ENCODE peak calls at places on chromosomes 7 and 10, in four cellular contexts. G, K, Q and V are unnamed samples.

GRCh38 chr7:33432825-33433224 is 303.5 kb downstream of the BBS9 start:
- DNase-seq in G (no peak), K (no peak), Q (no peak), V (no peak)

GRCh38 chr10:6383099-6383812 is 180.5 kb downstream of the PFKFB3 start:
- DNase-seq in G (no peak), K (no peak), Q (no peak), V (peak)

GRCh38 chr7:98250789-98251188 is 1.2 kb downstream of the TECPR1 start:
- DNase-seq in G (no peak), K (no peak), Q (no peak), V (no peak)

GRCh38 chr10:63666836-63667383 is 145.7 kb downstream of the REEP3 start:
- DNase-seq in G (no peak), K (peak), Q (no peak), V (no peak)

GRCh38 chr10:1364151-1364910 is 308.1 kb downstream of the WDR37 start:
- DNase-seq in G (peak), K (no peak), Q (no peak), V (no peak)

GRCh38 chr7:151601521-151602305 is 82.0 kb upstream of the RHEB start:
- DNase-seq in G (no peak), K (no peak), Q (no peak), V (no peak)

GRCh38 chr10:116974442-116975005 is 30.5 kb downstream of the SHTN1 start:
- DNase-seq in G (peak), K (no peak), Q (no peak), V (no peak)

GRCh38 chr10:82883588-82883987 is 1008.6 kb downstream of the NRG3 start:
- DNase-seq in G (no peak), K (no peak), Q (no peak), V (no peak)

GRCh38 chr10:84140036-84140379 is 699 bp downstream of the GHITM start:
- DNase-seq in G (peak), K (no peak), Q (peak), V (no peak)

GRCh38 chr7:116097365-116098009 is 66.9 kb upstream of the TFEC start:
- DNase-seq in G (no peak), K (no peak), Q (peak), V (no peak)

GRCh38 chr10:103713676-103714075 is 141.7 kb downstream of the SH3PXD2A start:
- DNase-seq in G (no peak), K (no peak), Q (no peak), V (no peak)
- TF ChIP-seq TCF12 in G (no peak), K (no peak), Q (no peak), V (no peak)

GRCh38 chr10:8919291-8919690 is 864.8 kb downstream of the GATA3 start:
- DNase-seq in G (no peak), K (no peak), Q (no peak), V (no peak)
- TF ChIP-seq TCF12 in G (no peak), K (no peak), Q (no peak), V (no peak)

GRCh38 chr7:65265959-65266519 is 107.6 kb upstream of the ZNF92 start:
- DNase-seq in G (no peak), K (no peak), Q (no peak), V (peak)

GRCh38 chr7:65264258-65264657 is 109.4 kb upstream of the ZNF92 start:
- DNase-seq in G (no peak), K (no peak), Q (no peak), V (no peak)

GRCh38 chr7:65268782-65269149 is 104.9 kb upstream of the ZNF92 start:
- DNase-seq in G (peak), K (no peak), Q (no peak), V (no peak)

GRCh38 chr7:65269150-65269856 is 104.4 kb upstream of the ZNF92 start:
- DNase-seq in G (peak), K (peak), Q (peak), V (peak)
- TF ChIP-seq TCF12 in G (no peak), K (no peak), Q (no peak), V (no peak)

GRCh38 chr10:78588194-78588811 is 480.5 kb upstream of the ZMIZ1 start:
- DNase-seq in G (peak), K (no peak), Q (peak), V (no peak)

GRCh38 chr10:78584666-78585065 is 484.1 kb upstream of the ZMIZ1 start:
- DNase-seq in G (no peak), K (no peak), Q (no peak), V (no peak)

GRCh38 chr10:78594938-78595645 is 473.7 kb upstream of the ZMIZ1 start:
- DNase-seq in G (no peak), K (no peak), Q (no peak), V (no peak)

GRCh38 chr10:78585952-78586351 is 482.8 kb upstream of the ZMIZ1 start:
- DNase-seq in G (no peak), K (no peak), Q (no peak), V (no peak)

DNA sequence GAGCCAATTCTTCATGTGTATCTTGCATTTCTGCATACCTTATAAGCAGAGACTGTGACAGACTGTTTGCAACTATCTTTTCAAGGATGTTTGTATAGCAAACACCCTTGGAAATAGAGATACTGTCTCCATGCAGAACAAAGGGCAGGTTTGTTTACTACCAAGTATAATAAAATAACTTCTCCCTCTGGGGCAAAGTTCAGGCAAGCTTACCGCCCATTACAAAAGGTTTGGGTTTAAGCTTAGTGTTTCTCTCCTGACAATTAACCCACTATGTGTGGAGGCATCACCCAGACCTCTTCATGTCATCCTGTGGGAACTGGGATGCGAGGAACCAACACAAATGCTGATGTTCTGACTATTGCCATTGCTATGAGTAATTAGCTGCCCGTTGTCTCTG is 479.1 kb upstream of the ZMIZ1 start:
- DNase-seq in G (no peak), K (no peak), Q (peak), V (no peak)
- TF ChIP-seq TCF12 in G (no peak), K (no peak), Q (no peak), V (no peak)

DNA sequence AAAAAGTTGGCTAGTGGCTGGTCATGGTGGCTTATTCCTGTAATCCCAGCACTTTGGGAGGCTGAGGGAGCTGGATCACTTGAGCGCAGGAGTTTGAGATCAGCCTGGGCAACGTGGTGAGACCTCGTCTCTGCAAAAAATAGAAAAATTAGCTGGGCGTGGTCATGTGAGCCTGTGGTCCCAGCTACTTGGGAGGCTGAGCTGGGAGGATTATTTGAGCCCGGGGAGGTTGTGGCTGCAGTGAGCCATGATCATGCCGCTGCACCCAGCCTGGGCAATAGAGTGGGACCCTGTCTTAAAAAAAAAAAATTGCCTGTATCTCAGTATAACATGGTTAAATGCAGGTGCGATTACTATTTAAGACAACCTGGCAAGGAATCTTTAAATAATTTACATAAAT is 61.0 kb downstream of the ADD3 start:
- DNase-seq in G (no peak), K (no peak), Q (no peak), V (no peak)
- TF ChIP-seq TCF12 in G (no peak), K (no peak), Q (no peak), V (no peak)